ENCODE peak calls at places on chromosomes 12 and 14, in seven cellular contexts. One of them, this sample, is unnamed.

GRCh38 chr14:47539065-47539464 is 136.3 kb downstream of the MDGA2 start:
- DNase-seq in AG04450: no peak
- DNase-seq in fibroblast of pulmonary artery: peak; percentile 1
- DNase-seq in fibroblast of lung: no peak
- DNase-seq in astrocyte of the spinal cord: peak; percentile 20
- DNase-seq in fibroblast of mammary gland: peak; percentile 0
- DNase-seq in heart right ventricle: no peak
- DNase-seq in this sample: no peak

GRCh38 chr12:94070520-94070919 is 77.9 kb upstream of the PLXNC1 start:
- DNase-seq in AG04450: no peak
- DNase-seq in fibroblast of pulmonary artery: no peak
- DNase-seq in fibroblast of lung: no peak
- DNase-seq in astrocyte of the spinal cord: no peak
- DNase-seq in fibroblast of mammary gland: no peak
- DNase-seq in heart right ventricle: no peak
- DNase-seq in this sample: no peak

GRCh38 chr12:27781680-27782079 is 1.6 kb upstream of the MANSC4 start:
- DNase-seq in AG04450: no peak
- DNase-seq in fibroblast of pulmonary artery: peak; percentile 64
- DNase-seq in fibroblast of lung: peak; percentile 73
- DNase-seq in astrocyte of the spinal cord: peak; percentile 27
- DNase-seq in fibroblast of mammary gland: peak; percentile 46
- DNase-seq in heart right ventricle: no peak
- DNase-seq in this sample: no peak

GRCh38 chr14:100661340-100661712 is 65.4 kb upstream of the DLK1 start:
- DNase-seq in AG04450: no peak
- DNase-seq in fibroblast of pulmonary artery: no peak
- DNase-seq in fibroblast of lung: no peak
- DNase-seq in astrocyte of the spinal cord: no peak
- DNase-seq in fibroblast of mammary gland: no peak
- DNase-seq in heart right ventricle: no peak
- DNase-seq in this sample: no peak

GRCh38 chr14:39739796-39740195 is 307.6 kb upstream of the FBXO33 start:
- DNase-seq in AG04450: no peak
- DNase-seq in fibroblast of pulmonary artery: no peak
- DNase-seq in fibroblast of lung: no peak
- DNase-seq in astrocyte of the spinal cord: no peak
- DNase-seq in fibroblast of mammary gland: no peak
- DNase-seq in heart right ventricle: peak; percentile 64
- DNase-seq in this sample: peak; percentile 77

GRCh38 chr12:121060149-121061001 is 21.3 kb upstream of the OASL start:
- DNase-seq in AG04450: no peak
- DNase-seq in fibroblast of pulmonary artery: peak; percentile 55
- DNase-seq in fibroblast of lung: peak; percentile 54
- DNase-seq in astrocyte of the spinal cord: peak; percentile 41
- DNase-seq in fibroblast of mammary gland: peak; percentile 48
- DNase-seq in heart right ventricle: peak; percentile 20
- DNase-seq in this sample: peak; percentile 32

GRCh38 chr12:93502802-93503623 is 35.7 kb downstream of the MRPL42 start:
- DNase-seq in AG04450: no peak
- DNase-seq in fibroblast of pulmonary artery: peak; percentile 66
- DNase-seq in fibroblast of lung: peak; percentile 67
- DNase-seq in astrocyte of the spinal cord: peak; percentile 56
- DNase-seq in fibroblast of mammary gland: peak; percentile 55
- DNase-seq in heart right ventricle: no peak
- DNase-seq in this sample: peak; percentile 34

GRCh38 chr12:122899887-122900286 is 4.0 kb upstream of the VPS37B start:
- DNase-seq in AG04450: no peak
- DNase-seq in fibroblast of pulmonary artery: no peak
- DNase-seq in fibroblast of lung: no peak
- DNase-seq in astrocyte of the spinal cord: no peak
- DNase-seq in fibroblast of mammary gland: no peak
- DNase-seq in heart right ventricle: no peak
- DNase-seq in this sample: no peak

GRCh38 chr12:21711376-21711775 is 53.7 kb upstream of the LDHB start:
- DNase-seq in AG04450: no peak
- DNase-seq in fibroblast of pulmonary artery: no peak
- DNase-seq in fibroblast of lung: no peak
- DNase-seq in astrocyte of the spinal cord: no peak
- DNase-seq in fibroblast of mammary gland: no peak
- DNase-seq in heart right ventricle: no peak
- DNase-seq in this sample: no peak

GRCh38 chr12:3061129-3061857 is 15.9 kb upstream of the TSPAN9 start:
- DNase-seq in AG04450: no peak
- DNase-seq in fibroblast of pulmonary artery: no peak
- DNase-seq in fibroblast of lung: peak; percentile 20
- DNase-seq in astrocyte of the spinal cord: peak; percentile 55
- DNase-seq in fibroblast of mammary gland: peak; percentile 68
- DNase-seq in heart right ventricle: no peak
- DNase-seq in this sample: no peak

GRCh38 chr14:44370727-44371126 is 136.4 kb downstream of the FSCB start:
- DNase-seq in AG04450: no peak
- DNase-seq in fibroblast of pulmonary artery: no peak
- DNase-seq in fibroblast of lung: no peak
- DNase-seq in astrocyte of the spinal cord: no peak
- DNase-seq in fibroblast of mammary gland: no peak
- DNase-seq in heart right ventricle: no peak
- DNase-seq in this sample: no peak

GRCh38 chr14:36721877-36722276 is 60.2 kb downstream of the PAX9 start:
- DNase-seq in AG04450: no peak
- DNase-seq in fibroblast of pulmonary artery: no peak
- DNase-seq in fibroblast of lung: no peak
- DNase-seq in astrocyte of the spinal cord: no peak
- DNase-seq in fibroblast of mammary gland: no peak
- DNase-seq in heart right ventricle: no peak
- DNase-seq in this sample: no peak

GRCh38 chr14:36723551-36723950 is 61.9 kb downstream of the PAX9 start:
- DNase-seq in AG04450: no peak
- DNase-seq in fibroblast of pulmonary artery: no peak
- DNase-seq in fibroblast of lung: no peak
- DNase-seq in astrocyte of the spinal cord: no peak
- DNase-seq in fibroblast of mammary gland: no peak
- DNase-seq in heart right ventricle: no peak
- DNase-seq in this sample: no peak

GRCh38 chr14:36720657-36721056 is 59.0 kb downstream of the PAX9 start:
- DNase-seq in AG04450: no peak
- DNase-seq in fibroblast of pulmonary artery: no peak
- DNase-seq in fibroblast of lung: no peak
- DNase-seq in astrocyte of the spinal cord: no peak
- DNase-seq in fibroblast of mammary gland: no peak
- DNase-seq in heart right ventricle: no peak
- DNase-seq in this sample: no peak

GRCh38 chr14:36724162-36724561 is 62.5 kb downstream of the PAX9 start:
- DNase-seq in AG04450: no peak
- DNase-seq in fibroblast of pulmonary artery: no peak
- DNase-seq in fibroblast of lung: no peak
- DNase-seq in astrocyte of the spinal cord: no peak
- DNase-seq in fibroblast of mammary gland: no peak
- DNase-seq in heart right ventricle: no peak
- DNase-seq in this sample: no peak

GRCh38 chr14:36726128-36726527 is 64.5 kb downstream of the PAX9 start:
- DNase-seq in AG04450: no peak
- DNase-seq in fibroblast of pulmonary artery: no peak
- DNase-seq in fibroblast of lung: no peak
- DNase-seq in astrocyte of the spinal cord: no peak
- DNase-seq in fibroblast of mammary gland: no peak
- DNase-seq in heart right ventricle: no peak
- DNase-seq in this sample: no peak
- H3K4me3 ChIP-seq in AG04450: no peak overlapping the region
- H3K4me3 ChIP-seq in fibroblast of pulmonary artery: no peak overlapping the region
- H3K4me3 ChIP-seq in fibroblast of lung: no peak overlapping the region
- H3K4me3 ChIP-seq in astrocyte of the spinal cord: no peak overlapping the region
- H3K4me3 ChIP-seq in fibroblast of mammary gland: no peak overlapping the region
- H3K4me3 ChIP-seq in heart right ventricle: no peak overlapping the region
- H3K4me3 ChIP-seq in this sample: no peak overlapping the region

GRCh38 chr12:69610729-69611128 is at the start of gene LRRC10:
- DNase-seq in AG04450: no peak
- DNase-seq in fibroblast of pulmonary artery: no peak
- DNase-seq in fibroblast of lung: no peak
- DNase-seq in astrocyte of the spinal cord: no peak
- DNase-seq in fibroblast of mammary gland: no peak
- DNase-seq in heart right ventricle: peak; percentile 50
- DNase-seq in this sample: no peak
- H3K4me3 ChIP-seq in AG04450: no peak within 1 kb of the TSS
- H3K4me3 ChIP-seq in fibroblast of pulmonary artery: no peak within 1 kb of the TSS
- H3K4me3 ChIP-seq in fibroblast of lung: no peak within 1 kb of the TSS
- H3K4me3 ChIP-seq in astrocyte of the spinal cord: no peak within 1 kb of the TSS
- H3K4me3 ChIP-seq in fibroblast of mammary gland: no peak within 1 kb of the TSS
- H3K4me3 ChIP-seq in heart right ventricle: peak within 1 kb of the TSS; percentile 41
- H3K4me3 ChIP-seq in this sample: no peak within 1 kb of the TSS

DNA sequence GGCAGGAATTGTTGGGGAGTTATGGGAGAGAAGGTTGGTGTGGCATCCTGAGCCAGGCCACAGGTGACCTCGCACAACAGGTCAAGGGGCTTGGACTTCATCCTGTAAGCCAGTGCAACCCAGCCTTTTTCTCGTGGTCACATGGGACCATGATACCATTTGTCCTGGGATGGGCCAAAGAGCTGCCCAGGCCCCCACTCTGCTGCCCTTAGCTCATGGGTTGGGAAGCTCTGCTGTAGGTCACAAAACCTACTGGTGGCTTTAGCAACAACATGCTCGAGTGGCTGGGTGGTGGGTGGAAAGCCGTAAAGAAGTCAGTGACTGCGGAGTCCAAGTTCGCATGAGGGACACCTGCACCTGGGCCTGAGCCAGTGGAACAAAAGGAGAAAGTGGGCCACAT is 4.6 kb downstream of the CLMN start:
- DNase-seq in AG04450: no peak
- DNase-seq in fibroblast of pulmonary artery: no peak
- DNase-seq in fibroblast of lung: no peak
- DNase-seq in astrocyte of the spinal cord: no peak
- DNase-seq in fibroblast of mammary gland: no peak
- DNase-seq in heart right ventricle: no peak
- DNase-seq in this sample: no peak
- H3K4me3 ChIP-seq in AG04450: no peak overlapping the region
- H3K4me3 ChIP-seq in fibroblast of pulmonary artery: no peak overlapping the region
- H3K4me3 ChIP-seq in fibroblast of lung: no peak overlapping the region
- H3K4me3 ChIP-seq in astrocyte of the spinal cord: no peak overlapping the region
- H3K4me3 ChIP-seq in fibroblast of mammary gland: no peak overlapping the region
- H3K4me3 ChIP-seq in heart right ventricle: no peak overlapping the region
- H3K4me3 ChIP-seq in this sample: no peak overlapping the region

DNA sequence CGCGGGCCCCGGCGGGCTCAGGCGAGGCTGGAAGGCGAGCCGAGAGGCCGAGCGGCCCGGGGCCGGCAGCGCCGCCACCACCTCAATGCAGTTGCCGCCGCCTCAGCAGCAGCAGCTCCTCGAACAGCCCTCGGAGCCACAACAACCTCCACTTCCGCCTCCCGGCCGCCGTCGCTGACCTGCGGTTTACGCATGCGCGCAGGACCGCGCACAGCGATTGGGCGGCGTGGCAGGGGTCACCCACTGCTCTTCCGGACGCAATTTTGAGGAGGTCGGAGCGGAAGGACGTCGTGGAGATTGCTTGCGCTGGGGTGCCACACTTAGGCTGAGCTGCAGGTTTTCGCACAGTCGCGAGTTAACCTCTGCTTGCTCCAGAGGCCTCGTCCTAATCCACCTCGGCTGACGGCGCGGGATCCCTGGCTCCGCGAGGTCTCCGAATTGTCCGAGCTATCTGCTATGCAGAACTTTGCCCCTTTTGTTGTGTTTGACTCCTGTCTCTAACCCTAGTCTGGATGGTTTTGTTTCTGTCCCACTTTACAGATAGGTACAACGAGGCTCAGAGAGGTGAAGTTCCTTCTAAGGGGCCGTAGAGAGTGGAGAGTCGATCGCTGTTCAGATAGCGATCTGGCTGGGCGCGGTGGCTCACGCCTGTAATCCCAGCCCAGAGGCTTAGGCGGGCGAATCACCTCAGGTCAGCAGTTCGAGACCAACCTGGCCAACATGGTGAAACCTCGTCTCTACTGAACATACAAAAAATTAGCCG is at the start of the genes ACAD10 and BRAP:
- DNase-seq in AG04450: peak; percentile 86
- DNase-seq in fibroblast of pulmonary artery: peak; percentile 95
- DNase-seq in fibroblast of lung: peak; percentile 94
- DNase-seq in astrocyte of the spinal cord: peak; percentile 95
- DNase-seq in fibroblast of mammary gland: peak; percentile 92
- DNase-seq in heart right ventricle: peak; percentile 96
- DNase-seq in this sample: peak; percentile 94
- H3K4me3 ChIP-seq in AG04450: peak within 1 kb of the TSS; percentile 76
- H3K4me3 ChIP-seq in fibroblast of pulmonary artery: peak within 1 kb of the TSS; percentile 85
- H3K4me3 ChIP-seq in fibroblast of lung: peak within 1 kb of the TSS; percentile 86
- H3K4me3 ChIP-seq in astrocyte of the spinal cord: peak within 1 kb of the TSS; percentile 93
- H3K4me3 ChIP-seq in fibroblast of mammary gland: peak within 1 kb of the TSS; percentile 67
- H3K4me3 ChIP-seq in heart right ventricle: peak within 1 kb of the TSS; percentile 89
- H3K4me3 ChIP-seq in this sample: peak within 1 kb of the TSS; percentile 43

GRCh38 chr14:91241848-91242247 is 2.7 kb downstream of the GPR68 start:
- DNase-seq in AG04450: no peak
- DNase-seq in fibroblast of pulmonary artery: no peak
- DNase-seq in fibroblast of lung: no peak
- DNase-seq in astrocyte of the spinal cord: no peak
- DNase-seq in fibroblast of mammary gland: no peak
- DNase-seq in heart right ventricle: no peak
- DNase-seq in this sample: no peak
- H3K4me3 ChIP-seq in AG04450: no peak overlapping the region
- H3K4me3 ChIP-seq in fibroblast of pulmonary artery: no peak overlapping the region
- H3K4me3 ChIP-seq in fibroblast of lung: no peak overlapping the region
- H3K4me3 ChIP-seq in astrocyte of the spinal cord: no peak overlapping the region
- H3K4me3 ChIP-seq in fibroblast of mammary gland: no peak overlapping the region
- H3K4me3 ChIP-seq in heart right ventricle: peak overlapping the region; percentile 47
- H3K4me3 ChIP-seq in this sample: no peak overlapping the region

GRCh38 chr14:46147486-46147885 is 504.1 kb downstream of the RPL10L start:
- DNase-seq in AG04450: no peak
- DNase-seq in fibroblast of pulmonary artery: no peak
- DNase-seq in fibroblast of lung: no peak
- DNase-seq in astrocyte of the spinal cord: no peak
- DNase-seq in fibroblast of mammary gland: no peak
- DNase-seq in heart right ventricle: no peak
- DNase-seq in this sample: no peak
- H3K4me3 ChIP-seq in AG04450: no peak overlapping the region
- H3K4me3 ChIP-seq in fibroblast of pulmonary artery: no peak overlapping the region
- H3K4me3 ChIP-seq in fibroblast of lung: no peak overlapping the region
- H3K4me3 ChIP-seq in astrocyte of the spinal cord: no peak overlapping the region
- H3K4me3 ChIP-seq in fibroblast of mammary gland: no peak overlapping the region
- H3K4me3 ChIP-seq in heart right ventricle: no peak overlapping the region
- H3K4me3 ChIP-seq in this sample: no peak overlapping the region

DNA sequence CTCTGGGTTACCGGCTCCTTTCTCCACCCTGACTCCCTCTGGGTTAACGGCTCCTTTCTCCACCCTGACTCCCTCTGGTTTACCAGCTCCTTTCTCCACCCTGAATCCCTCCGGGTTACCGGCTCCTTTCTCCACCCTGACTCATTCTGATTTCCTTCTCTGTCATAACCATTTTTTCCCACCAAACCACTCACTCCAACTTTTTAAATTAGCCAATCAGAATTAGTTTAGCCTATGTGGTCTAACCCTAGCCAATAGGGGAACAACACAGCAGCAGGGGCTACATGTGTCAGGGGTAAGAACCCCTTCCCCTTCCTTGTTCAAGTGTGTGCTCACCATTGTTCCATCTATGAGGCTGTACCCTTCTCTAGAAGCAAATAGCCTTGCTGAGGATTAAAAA is 98.4 kb upstream of the RBM19 start:
- DNase-seq in AG04450: no peak
- DNase-seq in fibroblast of pulmonary artery: no peak
- DNase-seq in fibroblast of lung: no peak
- DNase-seq in astrocyte of the spinal cord: no peak
- DNase-seq in fibroblast of mammary gland: no peak
- DNase-seq in heart right ventricle: no peak
- DNase-seq in this sample: no peak
- H3K4me3 ChIP-seq in AG04450: no peak overlapping the region
- H3K4me3 ChIP-seq in fibroblast of pulmonary artery: no peak overlapping the region
- H3K4me3 ChIP-seq in fibroblast of lung: no peak overlapping the region
- H3K4me3 ChIP-seq in astrocyte of the spinal cord: no peak overlapping the region
- H3K4me3 ChIP-seq in fibroblast of mammary gland: no peak overlapping the region
- H3K4me3 ChIP-seq in heart right ventricle: no peak overlapping the region
- H3K4me3 ChIP-seq in this sample: no peak overlapping the region

This sample was measured in thyroid gland.